ENCODE peak calls at places on chromosomes 11 and 22, in four cellular contexts. S is AG04450, R is HTR-8/SVneo, N is GF-D8. J is an unnamed sample.

GRCh38 chr11:46333129-46333947 is 13.9 kb upstream of the DGKZ start:
- DNase-seq in R (no peak), N (no peak), S (no peak), J (no peak)

GRCh38 chr11:697028-697491 is 1.4 kb downstream of the TMEM80 start:
- DNase-seq in N (no peak), S (peak; percentile 65), R (no peak), J (peak; percentile 77)

GRCh38 chr11:3659595-3660515 is 11.3 kb downstream of the CHRNA10 start:
- DNase-seq in N (no peak), S (no peak), R (no peak), J (no peak)

GRCh38 chr11:17978553-17979287 is 34.1 kb downstream of the SERGEF start:
- DNase-seq in R (peak; percentile 43), S (no peak), N (no peak), J (peak; percentile 27)

GRCh38 chr11:2737876-2738275 is 38.1 kb upstream of the KCNQ1OT1 start:
- DNase-seq in N (no peak), R (no peak), S (no peak), J (no peak)

GRCh38 chr11:45405916-45406670 is 120.0 kb upstream of the SYT13 start:
- DNase-seq in R (no peak), S (no peak), N (no peak), J (no peak)

GRCh38 chr22:25054943-25055511 is 102.5 kb downstream of the KIAA1671 start:
- DNase-seq in R (no peak), N (no peak), S (no peak), J (peak; percentile 55)

GRCh38 chr11:71252782-71253730 is 679 bp upstream of the SHANK2 start:
- DNase-seq in S (no peak), N (no peak), R (no peak), J (peak; percentile 95)

GRCh38 chr11:61133956-61134662 is 27.1 kb downstream of the VPS37C start:
- DNase-seq in R (no peak), S (no peak), N (no peak), J (no peak)

GRCh38 chr11:19345848-19346681 is 105.3 kb upstream of the E2F8 start:
- DNase-seq in S (no peak), R (no peak), N (no peak), J (no peak)

GRCh38 chr11:112581747-112582146 is 321.1 kb upstream of the PLET1 start:
- DNase-seq in R (no peak), N (no peak), S (no peak), J (no peak)

GRCh38 chr22:40031766-40032470 is 37.2 kb downstream of the FAM83F start:
- DNase-seq in N (no peak), R (no peak), S (no peak), J (no peak)

GRCh38 chr22:49688516-49689254 is 139.0 kb downstream of the BRD1 start:
- DNase-seq in N (no peak), S (no peak), R (no peak), J (no peak)

GRCh38 chr11:57429946-57430345 is 3.0 kb upstream of the SLC43A3 start:
- DNase-seq in S (no peak), N (no peak), R (no peak), J (no peak)

GRCh38 chr22:19607198-19608113 is 83.2 kb upstream of the CLDN5 start:
- DNase-seq in R (no peak), S (no peak), N (no peak), J (no peak)